ENCODE peak calls at places on chromosomes 11 and 22, in eight cellular contexts. P is choroid plexus epithelial cell, W is AG10803, C is transverse colon, B is cardiac muscle cell, H is ovary, T is fibroblast of lung, R is brain microvascular endothelial cell. G is an unnamed sample.

GRCh38 chr22:39090426-39091064 is 6.5 kb upstream of the APOBEC3H start:
- DNase-seq in P (no peak), W (no peak), C (peak), B (no peak), H (no peak), T (no peak), R (no peak), G (no peak)

GRCh38 chr11:128906185-128907065 is 15.3 kb downstream of the KCNJ5 start:
- DNase-seq in P (no peak), W (no peak), C (no peak), B (no peak), H (no peak), T (no peak), R (no peak), G (no peak)

GRCh38 chr11:120511804-120512726 is 517 bp downstream of the GRIK4 start:
- DNase-seq in P (no peak), W (no peak), C (no peak), B (no peak), H (peak), T (no peak), R (no peak), G (no peak)

GRCh38 chr11:99670268-99670667 is 649.5 kb downstream of the CNTN5 start:
- DNase-seq in P (no peak), W (no peak), C (no peak), B (no peak), H (no peak), T (no peak), R (no peak), G (no peak)

GRCh38 chr22:37775785-37776638 is 31.7 kb upstream of the GCAT start:
- DNase-seq in P (peak), W (peak), C (no peak), B (no peak), H (no peak), T (peak), R (no peak), G (no peak)

GRCh38 chr11:59754494-59754858 is 700 bp upstream of the STX3 start:
- DNase-seq in P (peak), W (no peak), C (peak), B (peak), H (peak), T (peak), R (no peak), G (no peak)

GRCh38 chr11:59413646-59414045 is 12.6 kb downstream of the OR5A2 start:
- DNase-seq in P (no peak), W (no peak), C (no peak), B (no peak), H (no peak), T (no peak), R (no peak), G (no peak)

GRCh38 chr11:88335284-88335683 is 2.3 kb downstream of the CTSC start:
- DNase-seq in P (no peak), W (no peak), C (no peak), B (no peak), H (no peak), T (no peak), R (no peak), G (peak)

GRCh38 chr11:112513936-112514716 is 253.5 kb upstream of the PLET1 start:
- DNase-seq in P (no peak), W (no peak), C (no peak), B (no peak), H (no peak), T (no peak), R (no peak), G (no peak)

GRCh38 chr11:43517518-43517917 is 158.8 kb downstream of the TTC17 start:
- DNase-seq in P (peak), W (peak), C (no peak), B (no peak), H (no peak), T (peak), R (peak), G (no peak)

GRCh38 chr11:131979364-131979763 is 608.9 kb downstream of the NTM start:
- DNase-seq in P (no peak), W (no peak), C (no peak), B (no peak), H (no peak), T (no peak), R (no peak), G (no peak)

GRCh38 chr22:50246242-50247175 is 1.7 kb upstream of the TUBGCP6 start:
- DNase-seq in P (no peak), W (no peak), C (no peak), B (no peak), H (no peak), T (no peak), R (no peak), G (no peak)

GRCh38 chr11:103898577-103899336 is 137.7 kb upstream of the DDI1 start:
- DNase-seq in P (no peak), W (no peak), C (no peak), B (no peak), H (no peak), T (no peak), R (no peak), G (no peak)

GRCh38 chr11:109071712-109072524 is 350.1 kb upstream of the C11orf87 start:
- DNase-seq in P (peak), W (peak), C (no peak), B (no peak), H (no peak), T (peak), R (no peak), G (peak)

GRCh38 chr11:46949297-46949696 is 12.7 kb downstream of the CSTPP1 start:
- DNase-seq in P (no peak), W (no peak), C (no peak), B (no peak), H (no peak), T (no peak), R (no peak), G (no peak)

GRCh38 chr11:134063096-134063495 is 5.8 kb upstream of the JAM3 start:
- DNase-seq in P (no peak), W (no peak), C (no peak), B (no peak), H (no peak), T (no peak), R (no peak), G (no peak)

GRCh38 chr11:19625438-19625837 is 87.2 kb upstream of the NAV2 start:
- DNase-seq in P (no peak), W (no peak), C (no peak), B (no peak), H (no peak), T (no peak), R (no peak), G (no peak)

GRCh38 chr22:43670545-43670944 is 141.6 kb downstream of the EFCAB6 start:
- DNase-seq in P (no peak), W (no peak), C (peak), B (no peak), H (no peak), T (no peak), R (no peak), G (no peak)

GRCh38 chr11:121652982-121653381 is 200.2 kb upstream of the SORL1-AS1 start:
- DNase-seq in P (peak), W (peak), C (no peak), B (peak), H (peak), T (peak), R (no peak), G (peak)

GRCh38 chr22:28402066-28402465 is 277.6 kb downstream of the TTC28 start:
- DNase-seq in P (no peak), W (no peak), C (no peak), B (no peak), H (no peak), T (no peak), R (no peak), G (no peak)

GRCh38 chr11:82406611-82407010 is 327.1 kb downstream of the FAM181B start:
- DNase-seq in P (no peak), W (no peak), C (no peak), B (no peak), H (no peak), T (no peak), R (no peak), G (no peak)

GRCh38 chr11:35013514-35014191 is 97.2 kb downstream of the PDHX start:
- DNase-seq in P (peak), W (peak), C (no peak), B (no peak), H (no peak), T (peak), R (no peak), G (peak)

GRCh38 chr11:101478587-101479375 is 105.0 kb downstream of the TRPC6 start:
- DNase-seq in P (no peak), W (no peak), C (no peak), B (peak), H (no peak), T (peak), R (no peak), G (no peak)

GRCh38 chr22:20552450-20552894 is 45.1 kb downstream of the MED15 start:
- DNase-seq in P (peak), W (peak), C (peak), B (no peak), H (peak), T (no peak), R (peak), G (peak)

GRCh38 chr11:126280595-126280994 is 2.3 kb upstream of the TIRAP start:
- DNase-seq in P (no peak), W (no peak), C (no peak), B (no peak), H (no peak), T (no peak), R (no peak), G (no peak)

GRCh38 chr11:78228467-78228866 is 39.7 kb downstream of the USP35 start:
- DNase-seq in P (peak), W (peak), C (peak), B (peak), H (no peak), T (peak), R (peak), G (peak)

GRCh38 chr22:39955675-39956074 is 4.5 kb upstream of the TMA7B start:
- DNase-seq in P (peak), W (peak), C (no peak), B (no peak), H (no peak), T (no peak), R (no peak), G (no peak)

GRCh38 chr11:62599909-62600308 is 1.8 kb downstream of the MTA2 start:
- DNase-seq in P (no peak), W (no peak), C (no peak), B (no peak), H (no peak), T (no peak), R (no peak), G (no peak)

GRCh38 chr11:2512431-2513407 is 67.9 kb downstream of the KCNQ1 start:
- DNase-seq in P (no peak), W (no peak), C (peak), B (no peak), H (peak), T (no peak), R (no peak), G (no peak)

GRCh38 chr11:81869337-81870065 is 864.2 kb downstream of the FAM181B start:
- DNase-seq in P (peak), W (no peak), C (peak), B (no peak), H (no peak), T (peak), R (peak), G (peak)

GRCh38 chr11:10450451-10451398 is 4.3 kb upstream of the AMPD3 start:
- DNase-seq in P (peak), W (peak), C (peak), B (peak), H (no peak), T (peak), R (no peak), G (peak)

GRCh38 chr22:26103023-26103422 is 66.2 kb upstream of the SEZ6L start:
- DNase-seq in P (no peak), W (no peak), C (no peak), B (no peak), H (no peak), T (no peak), R (no peak), G (no peak)

GRCh38 chr11:105719073-105719846 is 109.4 kb downstream of the GRIA4 start:
- DNase-seq in P (peak), W (no peak), C (no peak), B (no peak), H (no peak), T (peak), R (peak), G (peak)
- H3K4me3 ChIP-seq in P (peak), W (no peak), C (no peak), B (no peak), H (no peak), T (no peak), R (no peak), G (no peak)

DNA sequence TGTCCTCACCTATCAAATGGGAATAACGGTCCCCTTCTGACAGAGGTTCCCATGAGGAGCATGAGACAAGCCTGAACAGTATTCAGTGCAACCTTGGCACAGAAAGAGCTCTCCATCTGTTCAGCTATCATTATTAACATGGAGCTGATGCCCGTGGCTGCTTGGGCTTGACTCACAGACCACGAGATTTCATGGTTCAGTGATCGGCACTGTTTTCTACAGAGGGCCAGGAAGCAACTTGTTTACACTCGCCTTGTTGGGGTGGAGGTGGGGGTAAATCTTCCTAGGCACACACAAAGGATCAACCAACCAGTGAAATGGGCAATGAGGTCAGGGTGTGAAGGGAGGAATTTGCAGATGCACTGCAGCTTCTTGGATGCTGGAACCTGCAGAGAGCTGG is 88.2 kb downstream of the CWC15 start:
- DNase-seq in P (no peak), W (peak), C (no peak), B (no peak), H (no peak), T (peak), R (no peak), G (no peak)
- TF ChIP-seq CTCF in P (no peak), W (no peak), C (no peak), B (no peak), H (no peak), T (no peak), R (no peak), G (no peak)

DNA sequence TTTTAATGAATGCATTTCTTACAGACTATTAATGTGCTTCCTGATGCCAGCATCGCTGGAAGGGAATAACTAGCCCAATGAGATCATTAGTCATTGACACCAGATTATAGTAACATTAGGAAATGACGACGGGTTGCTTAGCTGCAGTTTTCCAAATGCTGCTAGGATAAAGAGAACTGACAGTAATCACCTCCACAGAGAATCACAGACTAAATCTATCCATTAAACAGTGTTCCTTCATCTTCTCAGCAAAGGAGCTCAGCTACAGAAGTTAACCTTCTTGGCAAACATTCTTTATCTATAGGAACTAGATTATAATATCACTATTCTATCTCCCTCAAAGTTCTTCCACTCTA is 97.5 kb downstream of the SIK3 start:
- DNase-seq in P (no peak), W (no peak), C (no peak), B (no peak), H (no peak), T (peak), R (no peak), G (no peak)
- H3K4me3 ChIP-seq in P (no peak), W (no peak), C (no peak), B (no peak), H (no peak), T (no peak), R (no peak), G (no peak)

DNA sequence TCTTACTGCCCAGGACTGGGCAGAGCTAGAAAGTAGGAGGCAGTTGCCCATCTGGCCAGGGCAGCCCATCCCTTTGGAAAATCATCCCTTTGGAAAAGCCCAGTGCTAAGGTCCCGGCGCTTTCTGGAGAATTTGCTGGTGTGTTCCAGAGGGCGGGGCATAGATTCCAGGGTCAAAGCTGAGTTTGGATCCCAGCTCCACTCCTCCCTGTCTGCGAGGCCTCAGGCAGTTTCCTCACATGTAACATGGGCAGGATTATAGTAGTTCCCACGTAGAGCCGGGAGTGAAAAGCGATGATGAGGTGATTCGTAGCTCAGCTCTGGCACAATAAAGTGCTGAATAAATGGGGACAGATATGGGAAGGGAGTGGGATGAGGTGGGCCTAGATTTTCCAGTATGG is 31.4 kb upstream of the LRRC10B start:
- DNase-seq in P (no peak), W (no peak), C (no peak), B (no peak), H (no peak), T (no peak), R (no peak), G (no peak)
- TF ChIP-seq CTCF in P (no peak), W (no peak), C (no peak), B (no peak), H (no peak), T (no peak), R (no peak), G (no peak)

GRCh38 chr11:64448599-64449380 is 89.8 kb downstream of the RPS6KA4 start:
- DNase-seq in P (peak), W (peak), C (peak), B (peak), H (peak), T (peak), R (peak), G (peak)
- H3K4me3 ChIP-seq in P (peak), W (peak), C (no peak), B (no peak), H (peak), T (no peak), R (no peak), G (no peak)

DNA sequence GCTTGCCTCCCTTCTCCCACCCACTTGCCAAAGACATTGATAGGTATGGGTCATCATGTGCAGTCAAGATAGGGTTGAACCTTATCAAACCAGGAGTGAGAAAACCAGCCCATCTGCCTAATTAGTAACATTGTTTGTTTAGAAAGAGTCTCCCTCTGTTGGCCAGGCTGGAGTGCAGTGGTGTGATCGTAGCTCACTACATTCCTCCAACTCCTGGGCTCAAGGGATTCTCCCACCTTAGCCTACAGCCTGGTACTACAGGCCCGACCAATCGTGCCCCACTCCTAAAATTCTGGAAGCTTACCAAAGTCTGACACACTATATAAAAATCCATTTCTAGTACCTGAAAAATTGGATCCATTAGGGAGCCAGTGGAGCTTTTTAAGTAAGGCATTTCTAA is 4.5 kb downstream of the C11orf71 start:
- DNase-seq in P (peak), W (no peak), C (no peak), B (no peak), H (no peak), T (no peak), R (no peak), G (no peak)
- TF ChIP-seq CTCF in P (peak), W (peak), C (no peak), B (peak), H (no peak), T (peak), R (peak), G (peak)

GRCh38 chr11:115340874-115341273 is 163.3 kb downstream of the CADM1 start:
- DNase-seq in P (no peak), W (no peak), C (no peak), B (no peak), H (no peak), T (no peak), R (no peak), G (no peak)
- H3K4me3 ChIP-seq in P (no peak), W (no peak), C (no peak), B (no peak), H (no peak), T (no peak), R (no peak), G (no peak)

G was measured in fibroblast of pulmonary artery.